ENCODE peak calls at places on chromosomes 16 and 17, in six cellular contexts. V, P, Q, K, I and O are unnamed samples.
A peak's percentile ranks its signal among the peaks of the same experiment; 100 is the strongest.

GRCh38 chr17:33940769-33941168 is 314.3 kb upstream of the CCL2 start:
- DNase-seq in V (no peak), P (no peak), Q (no peak), K (peak; percentile 47), I (no peak), O (no peak)

GRCh38 chr17:49353607-49354006 is 8.4 kb downstream of the ZNF652 start:
- DNase-seq in V (no peak), P (no peak), Q (no peak), K (no peak), I (peak; percentile 59), O (no peak)

GRCh38 chr17:71519285-71519684 is 601.5 kb upstream of the SOX9 start:
- DNase-seq in V (peak; percentile 75), P (no peak), Q (no peak), K (no peak), I (no peak), O (no peak)

GRCh38 chr17:73363788-73364522 is 52.2 kb upstream of the CDC42EP4 start:
- DNase-seq in V (no peak), P (no peak), Q (no peak), K (no peak), I (no peak), O (no peak)

GRCh38 chr16:12874135-12874534 is 27.3 kb upstream of the SHISA9 start:
- DNase-seq in V (peak; percentile 67), P (no peak), Q (no peak), K (no peak), I (peak; percentile 2), O (no peak)

GRCh38 chr16:57867000-57867561 is 64.8 kb upstream of the KIFC3 start:
- DNase-seq in V (no peak), P (no peak), Q (no peak), K (no peak), I (peak; percentile 10), O (no peak)

GRCh38 chr17:30915833-30916611 is 5.7 kb upstream of the ADAP2 start:
- DNase-seq in V (no peak), P (no peak), Q (no peak), K (no peak), I (no peak), O (no peak)

GRCh38 chr17:78868391-78868790 is 27.8 kb upstream of the USP36 start:
- DNase-seq in V (no peak), P (peak; percentile 56), Q (no peak), K (no peak), I (peak; percentile 86), O (no peak)

GRCh38 chr17:16911141-16911937 is 60.6 kb downstream of the TNFRSF13B start:
- DNase-seq in V (no peak), P (no peak), Q (peak; percentile 25), K (no peak), I (no peak), O (no peak)

GRCh38 chr17:78044280-78044835 is 84.2 kb downstream of the TMC6 start:
- DNase-seq in V (no peak), P (no peak), Q (no peak), K (no peak), I (no peak), O (no peak)

GRCh38 chr16:83458612-83459011 is 349.2 kb upstream of the HSBP1 start:
- DNase-seq in V (no peak), P (no peak), Q (no peak), K (no peak), I (peak; percentile 80), O (no peak)

GRCh38 chr16:5951486-5951885 is 853.9 kb upstream of the EEF2KMT start:
- DNase-seq in V (no peak), P (no peak), Q (no peak), K (no peak), I (no peak), O (no peak)

GRCh38 chr17:57368637-57369336 is 112.5 kb downstream of the MSI2 start:
- DNase-seq in V (no peak), P (no peak), Q (no peak), K (no peak), I (no peak), O (no peak)

GRCh38 chr17:42163113-42163512 is 8.3 kb upstream of the RAB5C start:
- DNase-seq in V (no peak), P (no peak), Q (no peak), K (no peak), I (no peak), O (no peak)

GRCh38 chr17:42163696-42164407 is 9.1 kb upstream of the RAB5C start:
- DNase-seq in V (no peak), P (no peak), Q (no peak), K (no peak), I (no peak), O (no peak)

GRCh38 chr17:42155614-42156045 is 841 bp upstream of the RAB5C start:
- DNase-seq in V (no peak), P (no peak), Q (no peak), K (no peak), I (no peak), O (no peak)

GRCh38 chr17:42154514-42154883 is 290 bp downstream of the RAB5C start:
- DNase-seq in V (no peak), P (no peak), Q (no peak), K (no peak), I (no peak), O (no peak)

DNA sequence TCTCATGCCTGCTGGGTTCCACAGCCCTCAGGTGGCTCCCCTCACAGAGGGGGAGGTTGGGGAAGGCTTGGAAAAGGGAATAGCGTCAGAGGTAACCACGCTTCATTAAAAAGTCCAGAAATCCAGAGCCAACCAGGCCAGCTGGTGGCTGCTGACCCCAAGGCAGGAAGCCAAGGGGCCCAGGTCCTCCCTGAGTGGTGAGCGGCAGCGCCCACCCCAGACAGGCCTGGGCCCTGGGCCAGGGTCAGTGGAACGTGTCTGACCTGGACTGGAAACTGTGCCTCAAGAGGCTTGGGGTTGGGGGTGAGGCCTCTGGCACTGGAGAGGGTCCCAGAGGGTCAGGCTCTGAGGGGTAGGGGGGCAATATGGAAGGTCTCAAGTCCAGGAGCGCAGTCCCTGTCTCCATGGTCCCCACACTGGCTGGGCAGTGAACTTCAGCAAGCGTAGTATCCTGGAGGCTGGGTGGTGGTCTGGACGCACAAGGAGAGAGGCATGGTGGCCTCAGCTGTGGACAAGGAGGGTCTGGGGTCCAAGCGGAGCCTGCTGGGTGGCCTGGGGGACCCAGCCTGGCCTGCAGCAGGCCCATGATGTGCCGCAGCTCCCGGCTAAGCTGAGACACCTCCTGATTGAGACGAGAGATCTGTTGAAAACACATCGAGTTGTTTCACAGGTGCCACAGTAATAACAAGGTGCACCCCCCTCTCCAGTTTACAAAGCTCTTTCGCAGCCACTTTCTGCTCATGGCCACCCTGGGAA is 5.2 kb upstream of the RAB5C start:
- DNase-seq in V (no peak), P (no peak), Q (no peak), K (no peak), I (no peak), O (no peak)
- TF ChIP-seq CTCF in V (no peak), P (no peak), Q (no peak), K (no peak), I (no peak), O (no peak)

DNA sequence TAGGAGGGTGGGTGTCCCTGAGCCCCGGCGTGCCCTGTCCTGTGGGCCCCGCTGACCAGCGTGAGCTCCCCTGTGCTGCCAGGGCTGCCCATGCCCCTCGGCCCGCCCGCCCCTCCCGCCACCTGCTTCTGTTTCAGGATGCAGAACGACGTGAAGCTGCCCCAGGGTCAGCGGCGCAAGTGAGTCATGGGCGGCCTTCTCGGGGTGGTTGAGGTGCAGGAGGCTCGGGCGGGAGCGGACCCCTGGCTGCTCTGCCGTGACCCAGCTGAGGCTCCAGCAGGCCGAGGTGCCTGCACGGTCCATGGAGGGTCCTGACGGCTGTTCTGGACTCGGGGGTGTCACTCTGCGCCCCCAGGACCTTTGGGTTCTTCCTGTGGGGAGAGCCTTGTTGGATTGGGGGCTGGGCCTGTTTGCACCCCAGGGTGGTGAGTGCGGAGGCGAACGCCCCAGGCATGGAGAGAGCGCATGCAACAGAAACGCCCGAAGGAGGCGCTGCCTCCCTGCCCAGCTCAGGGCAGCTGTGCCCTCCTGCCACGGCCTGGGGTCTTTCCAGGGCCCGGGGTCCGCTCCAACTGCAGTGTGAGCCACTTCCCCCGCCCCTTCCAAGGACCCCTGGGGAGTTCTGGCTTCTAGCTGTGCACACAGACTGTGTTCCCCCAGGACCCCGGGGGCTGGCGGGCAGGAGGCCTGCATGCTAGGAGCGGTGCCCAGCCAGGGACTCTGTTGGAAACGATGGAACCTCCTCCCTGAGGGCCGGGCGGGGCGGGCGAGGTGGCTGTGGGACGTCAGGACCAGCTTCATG is 4.0 kb downstream of the SLC25A10 start:
- DNase-seq in V (no peak), P (no peak), Q (no peak), K (no peak), I (no peak), O (no peak)
- TF ChIP-seq CTCF in V (no peak), P (no peak), Q (no peak), K (no peak), I (no peak), O (no peak)

GRCh38 chr16:11098601-11099377 is 154.4 kb downstream of the CLEC16A start:
- DNase-seq in V (no peak), P (no peak), Q (no peak), K (no peak), I (no peak), O (no peak)

GRCh38 chr16:11101695-11102522 is 154.1 kb downstream of the SOCS1 start:
- DNase-seq in V (no peak), P (peak; percentile 71), Q (no peak), K (no peak), I (peak; percentile 94), O (no peak)

GRCh38 chr16:11099672-11100195 is 155.4 kb downstream of the CLEC16A start:
- DNase-seq in V (no peak), P (no peak), Q (no peak), K (no peak), I (no peak), O (no peak)

GRCh38 chr16:11101283-11101682 is 154.7 kb downstream of the SOCS1 start:
- DNase-seq in V (no peak), P (no peak), Q (no peak), K (no peak), I (no peak), O (no peak)

DNA sequence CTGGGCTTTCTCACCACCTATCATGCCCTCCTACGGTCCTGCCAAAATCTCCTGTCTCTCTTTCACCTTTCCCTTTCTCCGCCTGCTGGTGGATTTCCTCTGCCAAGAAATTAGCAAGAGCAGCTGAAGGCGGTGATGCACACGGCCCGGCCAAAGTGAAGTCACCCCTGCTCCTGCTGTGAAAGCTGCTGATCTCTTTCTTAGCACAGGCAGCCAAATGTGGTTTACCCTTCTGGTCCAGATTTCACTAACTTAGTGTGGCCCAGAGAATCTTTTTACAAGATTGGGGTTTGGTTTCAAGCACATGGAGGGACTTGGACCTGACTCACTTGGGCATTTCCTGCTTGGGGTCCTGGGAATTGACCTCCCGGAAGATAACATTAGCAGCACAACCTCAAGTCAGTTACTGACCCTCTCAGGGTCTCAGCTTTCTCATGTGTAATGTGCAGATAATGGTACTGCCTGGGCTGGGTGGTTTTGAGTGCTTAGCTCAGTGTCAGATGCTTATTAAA is 155.7 kb downstream of the SOCS1 start:
- DNase-seq in V (no peak), P (peak; percentile 94), Q (no peak), K (peak; percentile 53), I (peak; percentile 100), O (peak; percentile 32)
- TF ChIP-seq CTCF in V (no peak), P (peak; percentile 72), Q (no peak), K (peak; percentile 40), I (peak; percentile 53), O (no peak)

DNA sequence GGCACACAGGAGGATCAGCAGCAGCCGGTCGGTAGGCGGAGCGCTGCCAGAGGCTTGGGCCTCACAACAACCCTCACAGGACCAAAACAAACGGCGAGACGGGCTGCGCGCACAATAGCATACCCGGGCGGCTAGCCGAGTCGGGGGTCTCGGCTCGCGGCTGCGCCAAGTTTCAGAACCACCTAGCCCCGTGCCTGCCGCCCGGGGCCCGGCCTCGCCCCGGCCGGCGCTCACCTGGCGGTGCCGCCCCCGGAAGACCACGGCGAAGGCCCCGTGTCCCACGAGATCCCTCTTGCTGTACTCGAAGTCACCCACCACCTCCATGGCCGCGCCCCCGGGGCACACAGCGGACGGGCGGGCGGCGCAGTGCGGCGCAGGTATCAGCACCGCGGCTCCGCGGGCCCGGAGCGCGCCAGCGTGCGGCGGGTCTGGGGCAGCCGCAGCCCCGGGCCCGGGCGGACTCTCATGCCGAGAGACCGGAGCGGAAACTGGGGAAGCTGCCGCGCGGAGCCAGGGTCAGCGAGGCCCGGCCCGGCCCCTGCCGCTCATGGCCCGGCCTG is 562 bp downstream of the ULK2 start:
- DNase-seq in V (peak; percentile 55), P (no peak), Q (peak; percentile 58), K (peak; percentile 72), I (peak; percentile 54), O (peak; percentile 77)
- TF ChIP-seq CTCF in V (no peak), P (peak; percentile 55), Q (peak; percentile 36), K (peak; percentile 49), I (peak; percentile 31), O (no peak)